ENCODE peak calls at places on chromosomes 2 and 18, in four cellular contexts. T is MV-4-11, S is iris pigment epithelial cell, A is T-helper 1 cell. E is an unnamed sample.

GRCh38 chr18:26617151-26617554 is 68.8 kb upstream of the KCTD1 start:
- DNase-seq in T (no peak), S (peak), A (no peak), E (no peak)

GRCh38 chr2:3643371-3644245 is 14.4 kb upstream of the ALLC start:
- DNase-seq in T (no peak), S (no peak), A (no peak), E (no peak)

GRCh38 chr2:96512341-96512740 is 7.2 kb upstream of the NEURL3 start:
- DNase-seq in T (no peak), S (no peak), A (no peak), E (no peak)

GRCh38 chr2:127465258-127465657 is 47.0 kb downstream of the PROC start:
- DNase-seq in T (no peak), S (no peak), A (no peak), E (no peak)

GRCh38 chr2:20525041-20526035 is 78.5 kb downstream of the RHOB start:
- DNase-seq in T (peak), S (peak), A (no peak), E (no peak)

GRCh38 chr2:139550873-139551272 is 770.7 kb upstream of the NXPH2 start:
- DNase-seq in T (no peak), S (no peak), A (no peak), E (no peak)

GRCh38 chr18:54679318-54680149 is 88.5 kb downstream of the DYNAP start:
- DNase-seq in T (peak), S (peak), A (peak), E (no peak)

GRCh38 chr2:183124222-183124956 is at the start of gene NUP35:
- DNase-seq in T (peak), S (peak), A (peak), E (peak)

GRCh38 chr2:225233234-225233633 is 166.3 kb upstream of the NYAP2 start:
- DNase-seq in T (no peak), S (peak), A (no peak), E (no peak)

GRCh38 chr2:101307950-101308431 is 510 bp downstream of the RNF149 start:
- DNase-seq in T (no peak), S (peak), A (peak), E (no peak)

GRCh38 chr2:241271641-241272297 is 43.7 kb downstream of the HDLBP start:
- DNase-seq in T (peak), S (peak), A (peak), E (peak)

GRCh38 chr2:120066708-120067547 is 54.1 kb downstream of the EPB41L5 start:
- DNase-seq in T (no peak), S (peak), A (no peak), E (no peak)

GRCh38 chr2:160269803-160270570 is 69.9 kb upstream of the ITGB6 start:
- DNase-seq in T (peak), S (peak), A (peak), E (peak)

GRCh38 chr2:24899361-24899760 is 20.7 kb downstream of the ADCY3 start:
- DNase-seq in T (no peak), S (no peak), A (no peak), E (no peak)

GRCh38 chr18:35942133-35942532 is 30.3 kb upstream of the RMP24 start:
- DNase-seq in T (no peak), S (no peak), A (no peak), E (no peak)

GRCh38 chr2:222813177-222813843 is 47.5 kb upstream of the ACSL3 start:
- DNase-seq in T (no peak), S (peak), A (peak), E (no peak)

GRCh38 chr2:12762337-12762736 is 45.6 kb downstream of the TRIB2 start:
- DNase-seq in T (no peak), S (no peak), A (no peak), E (no peak)

GRCh38 chr2:26561376-26561775 is 79.8 kb downstream of the CIB4 start:
- DNase-seq in T (no peak), S (no peak), A (no peak), E (no peak)

GRCh38 chr2:64023485-64024258 is 4.4 kb upstream of the VPS54 start:
- DNase-seq in T (no peak), S (no peak), A (no peak), E (no peak)

GRCh38 chr2:147076634-147077033 is 768.2 kb upstream of the ACVR2A start:
- DNase-seq in T (no peak), S (peak), A (no peak), E (no peak)

GRCh38 chr18:44796505-44797198 is 116.0 kb downstream of the SETBP1 start:
- DNase-seq in T (no peak), S (no peak), A (no peak), E (no peak)

GRCh38 chr2:26011990-26012856 is 21.7 kb upstream of the RAB10 start:
- DNase-seq in T (peak), S (peak), A (no peak), E (no peak)

GRCh38 chr2:138245309-138245708 is 256.3 kb upstream of the SPOPL start:
- DNase-seq in T (no peak), S (peak), A (no peak), E (no peak)

GRCh38 chr2:149661844-149662243 is 74.3 kb upstream of the MMADHC start:
- DNase-seq in T (no peak), S (peak), A (no peak), E (no peak)

GRCh38 chr2:120303177-120303576 is 42.8 kb upstream of the INHBB start:
- DNase-seq in T (no peak), S (no peak), A (no peak), E (no peak)

E was measured in activated T-cell treated with anti-CD3 and anti-CD28 coated beads, Interleukin-2, amount 50 U/mL, for 1 hour.